ENCODE peak calls at places on chromosomes 5 and 9, in eight cellular contexts. K is HTR-8/SVneo, I is Right ventricle myocardium superior, Y is left kidney, R is astrocyte of the spinal cord, A is NCI-H1105 treated with DMSO at 0.1 percent for 48 hours, F is cortex of kidney, T is T follicular helper cell. Q is an unnamed sample.

GRCh38 chr5:55650391-55650790 is 61.7 kb downstream of the SLC38A9 start:
- DNase-seq in K (no peak), I (no peak), Y (no peak), R (peak; percentile 80), A (no peak), F (no peak), T (no peak), Q (no peak)

GRCh38 chr9:27453860-27454553 is 70.1 kb upstream of the IFNK start:
- DNase-seq in K (no peak), I (no peak), Y (no peak), R (no peak), A (no peak), F (no peak), T (no peak), Q (no peak)

GRCh38 chr5:25028994-25029393 is 384.2 kb upstream of the CDH10 start:
- DNase-seq in K (no peak), I (no peak), Y (no peak), R (peak; percentile 9), A (peak; percentile 67), F (no peak), T (no peak), Q (no peak)

GRCh38 chr5:109692852-109693251 is 3.1 kb downstream of the MAN2A1 start:
- DNase-seq in K (no peak), I (no peak), Y (no peak), R (no peak), A (no peak), F (no peak), T (no peak), Q (no peak)

GRCh38 chr5:79011869-79012268 is 26.8 kb upstream of the ARSB start:
- DNase-seq in K (no peak), I (no peak), Y (no peak), R (no peak), A (no peak), F (no peak), T (no peak), Q (no peak)

GRCh38 chr9:91034976-91035824 is 233.6 kb downstream of the SYK start:
- DNase-seq in K (no peak), I (no peak), Y (peak; percentile 23), R (no peak), A (no peak), F (no peak), T (no peak), Q (no peak)

GRCh38 chr5:40307920-40308319 is 371.8 kb upstream of the PTGER4 start:
- DNase-seq in K (no peak), I (no peak), Y (no peak), R (no peak), A (no peak), F (no peak), T (no peak), Q (no peak)

GRCh38 chr5:56102885-56103284 is 108.1 kb upstream of the IL6ST start:
- DNase-seq in K (no peak), I (no peak), Y (no peak), R (no peak), A (no peak), F (no peak), T (no peak), Q (no peak)

GRCh38 chr5:179211631-179212030 is 133.6 kb downstream of the ADAMTS2 start:
- DNase-seq in K (no peak), I (peak; percentile 17), Y (no peak), R (no peak), A (no peak), F (no peak), T (no peak), Q (no peak)

GRCh38 chr5:74631088-74631960 is 9.2 kb downstream of the ENC1 start:
- DNase-seq in K (no peak), I (no peak), Y (no peak), R (peak; percentile 88), A (no peak), F (no peak), T (no peak), Q (no peak)

GRCh38 chr5:126888180-126888579 is 111.2 kb downstream of the LMNB1 start:
- DNase-seq in K (no peak), I (no peak), Y (no peak), R (no peak), A (no peak), F (no peak), T (no peak), Q (no peak)

GRCh38 chr9:89447416-89447815 is 50.5 kb downstream of the SEMA4D start:
- DNase-seq in K (no peak), I (no peak), Y (no peak), R (no peak), A (no peak), F (no peak), T (no peak), Q (no peak)

GRCh38 chr5:10595678-10596309 is 31.9 kb downstream of the ANKRD33B start:
- DNase-seq in K (peak; percentile 94), I (no peak), Y (peak; percentile 37), R (peak; percentile 89), A (no peak), F (no peak), T (no peak), Q (no peak)

GRCh38 chr5:136186786-136187185 is 6.2 kb downstream of the SMIM32 start:
- DNase-seq in K (no peak), I (no peak), Y (no peak), R (no peak), A (no peak), F (no peak), T (no peak), Q (no peak)

GRCh38 chr5:59180515-59180914 is 597.6 kb downstream of the RAB3C start:
- DNase-seq in K (no peak), I (no peak), Y (no peak), R (no peak), A (no peak), F (no peak), T (no peak), Q (no peak)

GRCh38 chr9:89655990-89656657 is 51.3 kb downstream of the GADD45G start:
- DNase-seq in K (no peak), I (no peak), Y (peak; percentile 64), R (no peak), A (no peak), F (no peak), T (no peak), Q (no peak)

GRCh38 chr9:92600075-92600741 is 64.4 kb upstream of the ECM2 start:
- DNase-seq in K (no peak), I (no peak), Y (no peak), R (no peak), A (no peak), F (no peak), T (no peak), Q (no peak)

GRCh38 chr5:181223729-181224389 is 778 bp downstream of the TRIM41 start:
- DNase-seq in K (no peak), I (peak; percentile 71), Y (peak; percentile 95), R (no peak), A (no peak), F (no peak), T (no peak), Q (peak; percentile 43)

GRCh38 chr5:111227226-111227782 is 3.1 kb downstream of the CAMK4 start:
- DNase-seq in K (no peak), I (no peak), Y (no peak), R (no peak), A (no peak), F (no peak), T (no peak), Q (no peak)

GRCh38 chr5:170638454-170639220 is 134.8 kb downstream of the KCNIP1 start:
- DNase-seq in K (peak; percentile 74), I (peak; percentile 72), Y (peak; percentile 80), R (peak; percentile 35), A (peak; percentile 10), F (no peak), T (peak; percentile 36), Q (peak; percentile 45)

GRCh38 chr5:142677212-142677611 is 8.7 kb downstream of the FGF1 start:
- DNase-seq in K (no peak), I (no peak), Y (no peak), R (no peak), A (no peak), F (no peak), T (no peak), Q (no peak)

GRCh38 chr5:179380211-179381035 is 35.2 kb upstream of the ADAMTS2 start:
- DNase-seq in K (no peak), I (no peak), Y (no peak), R (no peak), A (no peak), F (no peak), T (no peak), Q (no peak)

GRCh38 chr5:143318833-143319232 is 84.7 kb downstream of the NR3C1 start:
- DNase-seq in K (no peak), I (no peak), Y (no peak), R (no peak), A (no peak), F (no peak), T (no peak), Q (no peak)

GRCh38 chr9:2934883-2935282 is 91.0 kb upstream of the PUM3 start:
- DNase-seq in K (no peak), I (no peak), Y (no peak), R (no peak), A (no peak), F (no peak), T (no peak), Q (no peak)

GRCh38 chr5:17992296-17992695 is 358.0 kb downstream of the TAF11L14 start:
- DNase-seq in K (no peak), I (no peak), Y (no peak), R (no peak), A (no peak), F (no peak), T (no peak), Q (no peak)

GRCh38 chr5:62093981-62094380 is 212.0 kb upstream of the KIF2A start:
- DNase-seq in K (peak; percentile 53), I (peak; percentile 44), Y (peak; percentile 97), R (peak; percentile 6), A (peak; percentile 77), F (no peak), T (no peak), Q (no peak)

GRCh38 chr5:100904259-100904822 is 1.3 kb upstream of the ST8SIA4 start:
- DNase-seq in K (no peak), I (no peak), Y (peak; percentile 64), R (peak; percentile 12), A (no peak), F (no peak), T (peak; percentile 48), Q (peak; percentile 48)

GRCh38 chr9:21615446-21615845 is 133.3 kb upstream of the IFNE start:
- DNase-seq in K (no peak), I (no peak), Y (no peak), R (no peak), A (no peak), F (no peak), T (no peak), Q (no peak)

GRCh38 chr5:128815201-128815600 is 150.1 kb upstream of the SLC27A6 start:
- DNase-seq in K (no peak), I (no peak), Y (no peak), R (no peak), A (no peak), F (no peak), T (no peak), Q (no peak)

GRCh38 chr9:98020471-98021145 is 35.9 kb upstream of the NANS start:
- DNase-seq in K (no peak), I (no peak), Y (peak; percentile 80), R (no peak), A (no peak), F (no peak), T (no peak), Q (no peak)

GRCh38 chr5:10885026-10885425 is 124.0 kb upstream of the DAP start:
- DNase-seq in K (peak; percentile 69), I (no peak), Y (no peak), R (peak; percentile 42), A (no peak), F (no peak), T (no peak), Q (no peak)

GRCh38 chr5:54524704-54525103 is 7.1 kb downstream of the SNX18 start:
- DNase-seq in K (no peak), I (peak; percentile 70), Y (no peak), R (peak; percentile 63), A (no peak), F (no peak), T (no peak), Q (no peak)

GRCh38 chr5:95564450-95564849 is 9.5 kb downstream of the ARSK start:
- DNase-seq in K (no peak), I (no peak), Y (no peak), R (no peak), A (peak; percentile 58), F (no peak), T (no peak), Q (no peak)

GRCh38 chr9:94779101-94779500 is 52.6 kb downstream of the AOPEP start:
- DNase-seq in K (no peak), I (no peak), Y (no peak), R (no peak), A (peak; percentile 58), F (no peak), T (no peak), Q (no peak)

Q was measured in effector CD4-positive, alpha-beta T cell.